ENCODE peak calls at places on chromosomes 4 and X, in four cellular contexts. One of them, this sample, is unnamed.

GRCh38 chr4:40264995-40265909 is 68.4 kb downstream of the RHOH start:
- DNase-seq in Caco-2: peak; percentile 73
- DNase-seq in CD8-positive, alpha-beta T cell: peak; percentile 42
- DNase-seq in IMR-90: no peak
- DNase-seq in this sample: peak; percentile 15

GRCh38 chr4:126661194-126661593 is 971.6 kb upstream of the INTU start:
- DNase-seq in Caco-2: no peak
- DNase-seq in IMR-90: peak; percentile 28
- DNase-seq in CD8-positive, alpha-beta T cell: no peak
- DNase-seq in this sample: peak; percentile 43

GRCh38 chr4:174318829-174319764 is 35.4 kb downstream of the CEP44 start:
- DNase-seq in CD8-positive, alpha-beta T cell: no peak
- DNase-seq in Caco-2: no peak
- DNase-seq in IMR-90: peak; percentile 46
- DNase-seq in this sample: peak; percentile 73

GRCh38 chr4:152807294-152807829 is 27.6 kb downstream of the ARFIP1 start:
- DNase-seq in CD8-positive, alpha-beta T cell: no peak
- DNase-seq in IMR-90: peak; percentile 50
- DNase-seq in Caco-2: no peak
- DNase-seq in this sample: no peak

GRCh38 chr4:110087116-110087708 is 111.2 kb downstream of the ELOVL6 start:
- DNase-seq in CD8-positive, alpha-beta T cell: no peak
- DNase-seq in IMR-90: peak; percentile 83
- DNase-seq in Caco-2: no peak
- DNase-seq in this sample: peak; percentile 91

GRCh38 chrX:20974326-20974725 is 399.9 kb upstream of the CNKSR2 start:
- DNase-seq in IMR-90: no peak
- DNase-seq in Caco-2: no peak
- DNase-seq in CD8-positive, alpha-beta T cell: no peak
- DNase-seq in this sample: peak; percentile 16

GRCh38 chr4:142293536-142293935 is 552.6 kb downstream of the INPP4B start:
- DNase-seq in CD8-positive, alpha-beta T cell: no peak
- DNase-seq in Caco-2: no peak
- DNase-seq in IMR-90: peak; percentile 80
- DNase-seq in this sample: peak; percentile 61

GRCh38 chrX:129981752-129982299 is 609 bp upstream of the BCORL1 start:
- DNase-seq in CD8-positive, alpha-beta T cell: no peak
- DNase-seq in IMR-90: no peak
- DNase-seq in Caco-2: no peak
- DNase-seq in this sample: no peak

GRCh38 chrX:118734909-118735308 is 7.5 kb downstream of the IL13RA1 start:
- DNase-seq in Caco-2: no peak
- DNase-seq in IMR-90: no peak
- DNase-seq in CD8-positive, alpha-beta T cell: no peak
- DNase-seq in this sample: no peak

GRCh38 chr4:147707892-147708672 is 23.8 kb upstream of the ARHGAP10 start:
- DNase-seq in IMR-90: peak; percentile 34
- DNase-seq in CD8-positive, alpha-beta T cell: peak; percentile 18
- DNase-seq in Caco-2: no peak
- DNase-seq in this sample: peak; percentile 69

GRCh38 chr4:56197387-56197786 is 189.9 kb downstream of the AASDH start:
- DNase-seq in Caco-2: no peak
- DNase-seq in CD8-positive, alpha-beta T cell: no peak
- DNase-seq in IMR-90: no peak
- DNase-seq in this sample: no peak

GRCh38 chr4:55636622-55636999 is 513 bp upstream of the NMU start:
- DNase-seq in Caco-2: no peak
- DNase-seq in CD8-positive, alpha-beta T cell: no peak
- DNase-seq in IMR-90: no peak
- DNase-seq in this sample: no peak

GRCh38 chrX:50618788-50619558 is 148.3 kb upstream of the DGKK start:
- DNase-seq in Caco-2: no peak
- DNase-seq in IMR-90: no peak
- DNase-seq in CD8-positive, alpha-beta T cell: no peak
- DNase-seq in this sample: peak; percentile 10

GRCh38 chr4:20641971-20642370 is 58.3 kb upstream of the PACRGL start:
- DNase-seq in Caco-2: no peak
- DNase-seq in CD8-positive, alpha-beta T cell: no peak
- DNase-seq in IMR-90: no peak
- DNase-seq in this sample: no peak

GRCh38 chr4:38728651-38729141 is 54.1 kb downstream of the TLR10 start:
- DNase-seq in IMR-90: no peak
- DNase-seq in CD8-positive, alpha-beta T cell: no peak
- DNase-seq in Caco-2: no peak
- DNase-seq in this sample: no peak

GRCh38 chr4:88985088-88985779 is 71.8 kb downstream of the FAM13A start:
- DNase-seq in Caco-2: no peak
- DNase-seq in CD8-positive, alpha-beta T cell: no peak
- DNase-seq in IMR-90: peak; percentile 89
- DNase-seq in this sample: peak; percentile 91

GRCh38 chrX:42241421-42241820 is 318.1 kb upstream of the CASK start:
- DNase-seq in IMR-90: no peak
- DNase-seq in Caco-2: no peak
- DNase-seq in CD8-positive, alpha-beta T cell: no peak
- DNase-seq in this sample: no peak

DNA sequence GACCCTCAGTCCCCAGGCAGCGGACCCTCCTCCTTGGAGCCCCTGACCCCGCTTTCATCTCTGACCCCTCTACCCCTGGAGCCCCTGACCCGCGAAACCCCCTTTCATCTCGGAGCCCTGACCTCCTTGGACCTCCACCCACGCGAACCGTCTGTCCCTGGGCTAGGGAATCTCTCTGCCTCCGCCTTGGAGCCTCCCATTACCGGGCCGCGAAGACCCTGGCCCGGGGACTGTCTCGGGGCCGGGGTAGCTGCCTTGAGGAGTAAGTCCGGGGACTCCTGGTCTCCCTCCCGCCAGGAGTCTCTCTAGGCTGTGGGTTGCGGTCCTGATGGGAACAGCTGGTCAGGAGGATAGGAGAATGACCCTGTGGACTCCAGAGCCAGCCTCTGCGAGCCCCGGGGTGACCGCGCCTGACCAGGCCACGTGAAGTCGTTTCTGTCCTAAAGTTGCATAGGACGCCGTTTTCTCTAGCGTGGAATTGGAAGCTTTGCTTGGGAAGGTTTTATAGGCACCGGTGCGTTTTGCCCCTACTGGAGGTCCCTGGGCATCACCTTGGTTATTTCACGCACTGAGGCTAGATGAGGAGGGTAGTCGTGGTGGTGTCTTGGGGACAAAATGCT is 824 bp downstream of the TBC1D14 start:
- DNase-seq in CD8-positive, alpha-beta T cell: no peak
- DNase-seq in IMR-90: no peak
- DNase-seq in Caco-2: no peak
- DNase-seq in this sample: no peak
- TF ChIP-seq CTCF in CD8-positive, alpha-beta T cell: peak; percentile 40
- TF ChIP-seq CTCF in IMR-90: no peak
- TF ChIP-seq CTCF in Caco-2: peak; percentile 8
- TF ChIP-seq CTCF in this sample: no peak

GRCh38 chrX:93242897-93243296 is 430.5 kb downstream of the NAP1L3 start:
- DNase-seq in CD8-positive, alpha-beta T cell: no peak
- DNase-seq in IMR-90: no peak
- DNase-seq in Caco-2: no peak
- DNase-seq in this sample: no peak
- H3K4me3 ChIP-seq in CD8-positive, alpha-beta T cell: no peak overlapping the region
- H3K4me3 ChIP-seq in IMR-90: no peak overlapping the region
- H3K4me3 ChIP-seq in Caco-2: no peak overlapping the region
- H3K4me3 ChIP-seq in this sample: no peak overlapping the region

GRCh38 chr4:177441061-177441802 is 1.0 kb downstream of the AGA start:
- DNase-seq in CD8-positive, alpha-beta T cell: no peak
- DNase-seq in Caco-2: no peak
- DNase-seq in IMR-90: peak; percentile 28
- DNase-seq in this sample: peak; percentile 53
- TF ChIP-seq CTCF in CD8-positive, alpha-beta T cell: peak; percentile 38
- TF ChIP-seq CTCF in Caco-2: no peak
- TF ChIP-seq CTCF in IMR-90: no peak
- TF ChIP-seq CTCF in this sample: peak; percentile 25

GRCh38 chr4:8772499-8773123 is 99.0 kb downstream of the HMX1 start:
- DNase-seq in Caco-2: no peak
- DNase-seq in IMR-90: no peak
- DNase-seq in CD8-positive, alpha-beta T cell: no peak
- DNase-seq in this sample: no peak

GRCh38 chr4:8771666-8772065 is 100.0 kb downstream of the HMX1 start:
- DNase-seq in CD8-positive, alpha-beta T cell: no peak
- DNase-seq in IMR-90: no peak
- DNase-seq in Caco-2: peak; percentile 13
- DNase-seq in this sample: no peak

GRCh38 chr4:8770518-8771257 is 101.0 kb downstream of the HMX1 start:
- DNase-seq in CD8-positive, alpha-beta T cell: no peak
- DNase-seq in IMR-90: no peak
- DNase-seq in Caco-2: peak; percentile 14
- DNase-seq in this sample: no peak

GRCh38 chr4:8769645-8770517 is 101.8 kb downstream of the HMX1 start:
- DNase-seq in CD8-positive, alpha-beta T cell: no peak
- DNase-seq in Caco-2: peak; percentile 28
- DNase-seq in IMR-90: no peak
- DNase-seq in this sample: no peak

DNA sequence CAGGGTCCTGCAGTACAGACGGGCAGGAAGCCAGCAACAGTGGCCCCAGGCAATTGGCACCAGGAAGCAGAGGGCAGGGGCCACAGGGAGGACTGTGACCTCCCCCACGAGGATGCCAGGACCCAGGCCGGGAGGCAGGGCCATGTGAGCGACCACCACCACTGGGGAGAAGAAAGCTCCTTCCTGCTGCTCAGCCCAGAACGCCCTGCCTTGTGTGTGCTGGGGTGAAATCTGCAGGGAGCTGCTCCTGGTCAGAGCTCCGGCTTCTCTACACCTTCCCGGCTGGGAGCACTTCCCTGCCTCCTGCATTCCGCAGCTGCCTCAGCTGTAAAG is 100.4 kb downstream of the HMX1 start:
- DNase-seq in Caco-2: peak; percentile 25
- DNase-seq in IMR-90: no peak
- DNase-seq in CD8-positive, alpha-beta T cell: no peak
- DNase-seq in this sample: no peak
- H3K4me3 ChIP-seq in Caco-2: no peak overlapping the region
- H3K4me3 ChIP-seq in IMR-90: no peak overlapping the region
- H3K4me3 ChIP-seq in CD8-positive, alpha-beta T cell: no peak overlapping the region
- H3K4me3 ChIP-seq in this sample: no peak overlapping the region

DNA sequence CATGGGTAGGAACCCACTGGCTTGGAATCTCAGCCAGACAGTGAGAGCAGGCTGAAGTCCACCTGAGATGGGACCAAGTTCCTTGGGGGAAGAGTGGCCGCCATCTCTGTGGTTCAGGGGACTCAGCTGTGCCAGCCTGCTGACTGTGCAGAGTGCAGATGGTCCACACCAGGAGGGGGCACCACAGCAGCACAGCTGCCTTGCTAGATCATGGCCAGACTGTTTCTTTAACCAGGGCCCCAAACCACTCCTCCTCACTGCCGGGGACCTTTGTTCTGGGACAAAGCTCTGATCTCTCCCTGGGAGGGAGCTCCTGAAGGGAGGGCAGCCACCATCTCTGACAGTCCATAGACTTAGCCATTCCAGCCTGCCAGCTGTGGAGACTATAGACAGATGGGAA is 2189.6 kb downstream of the PCDH7 start:
- DNase-seq in Caco-2: no peak
- DNase-seq in IMR-90: no peak
- DNase-seq in CD8-positive, alpha-beta T cell: no peak
- DNase-seq in this sample: no peak
- TF ChIP-seq CTCF in Caco-2: no peak
- TF ChIP-seq CTCF in IMR-90: no peak
- TF ChIP-seq CTCF in CD8-positive, alpha-beta T cell: no peak
- TF ChIP-seq CTCF in this sample: no peak

DNA sequence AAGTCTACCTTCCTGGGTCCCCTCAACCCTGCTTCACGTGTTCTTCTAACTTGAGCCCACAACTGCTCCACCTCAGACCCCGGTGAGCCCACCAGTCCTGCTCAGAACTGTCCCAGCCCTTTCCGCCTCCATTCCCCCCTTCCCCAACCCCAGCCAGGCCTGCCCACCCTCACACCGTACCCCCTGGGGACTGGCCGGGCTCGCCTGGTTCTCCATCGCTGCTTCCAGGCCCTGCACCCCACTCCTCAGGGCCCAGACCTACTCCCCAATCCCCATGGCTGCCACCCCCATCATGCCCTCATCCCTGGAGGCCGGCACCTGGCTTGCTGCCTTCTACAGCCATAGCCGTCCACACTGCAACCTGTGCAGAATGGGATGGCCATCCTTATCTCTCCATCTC is 23.4 kb downstream of the ADRA2C start:
- DNase-seq in Caco-2: no peak
- DNase-seq in CD8-positive, alpha-beta T cell: no peak
- DNase-seq in IMR-90: no peak
- DNase-seq in this sample: no peak
- H3K4me3 ChIP-seq in Caco-2: no peak overlapping the region
- H3K4me3 ChIP-seq in CD8-positive, alpha-beta T cell: no peak overlapping the region
- H3K4me3 ChIP-seq in IMR-90: no peak overlapping the region
- H3K4me3 ChIP-seq in this sample: no peak overlapping the region

GRCh38 chrX:7828594-7828993 is 14.4 kb upstream of the VCX start:
- DNase-seq in Caco-2: no peak
- DNase-seq in CD8-positive, alpha-beta T cell: no peak
- DNase-seq in IMR-90: no peak
- DNase-seq in this sample: no peak
- TF ChIP-seq CTCF in Caco-2: peak; percentile 32
- TF ChIP-seq CTCF in CD8-positive, alpha-beta T cell: no peak
- TF ChIP-seq CTCF in IMR-90: no peak
- TF ChIP-seq CTCF in this sample: no peak

DNA sequence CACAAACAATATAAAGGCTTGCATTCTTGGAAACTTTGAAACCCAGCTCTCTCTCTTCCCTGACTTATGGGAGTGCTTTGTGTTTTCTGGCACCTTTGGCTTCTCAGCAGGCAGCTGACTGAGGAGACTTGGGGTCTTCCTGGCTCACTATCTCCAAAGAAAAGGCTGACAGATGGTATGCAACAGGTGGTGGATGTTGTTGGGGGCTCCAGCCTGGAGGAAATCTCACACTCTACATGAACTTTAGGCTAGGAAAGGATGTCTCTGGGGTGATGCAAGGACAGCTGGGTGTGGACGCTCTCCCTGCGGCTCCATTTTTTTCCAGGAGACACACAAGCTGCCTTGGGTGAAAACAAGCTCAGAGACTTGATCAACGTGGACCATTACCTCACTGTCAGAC is 67.4 kb downstream of the DNAAF6 start:
- DNase-seq in Caco-2: no peak
- DNase-seq in CD8-positive, alpha-beta T cell: no peak
- DNase-seq in IMR-90: no peak
- DNase-seq in this sample: no peak
- H3K4me3 ChIP-seq in Caco-2: no peak overlapping the region
- H3K4me3 ChIP-seq in CD8-positive, alpha-beta T cell: no peak overlapping the region
- H3K4me3 ChIP-seq in IMR-90: no peak overlapping the region
- H3K4me3 ChIP-seq in this sample: no peak overlapping the region

GRCh38 chrX:77453190-77453589 is 6.0 kb downstream of the FGF16 start:
- DNase-seq in IMR-90: no peak
- DNase-seq in Caco-2: no peak
- DNase-seq in CD8-positive, alpha-beta T cell: no peak
- DNase-seq in this sample: no peak
- TF ChIP-seq CTCF in IMR-90: no peak
- TF ChIP-seq CTCF in Caco-2: no peak
- TF ChIP-seq CTCF in CD8-positive, alpha-beta T cell: no peak
- TF ChIP-seq CTCF in this sample: peak; percentile 23

This sample was measured in fibroblast of the aortic adventitia.